ENCODE peak calls at places on chromosomes 11 and 22, in five cellular contexts. M is WTC11, H is A549, I is GM12878, B is H1. F is an unnamed sample.

GRCh38 chr11:113664069-113664980 is 41.8 kb downstream of the TMPRSS5 start:
- DNase-seq in B (no peak), I (no peak), M (no peak), H (peak; percentile 13), F (no peak)

GRCh38 chr11:89625171-89625570 is 84.9 kb upstream of the TRIM77 start:
- DNase-seq in B (no peak), M (no peak), I (no peak), H (no peak), F (peak; percentile 13)

GRCh38 chr11:12944889-12945288 is 64.2 kb upstream of the RASSF10 start:
- DNase-seq in I (no peak), M (no peak), H (no peak), B (no peak), F (no peak)

GRCh38 chr11:4891996-4892640 is 10.4 kb downstream of the OR51T1 start:
- DNase-seq in B (no peak), I (no peak), H (peak; percentile 2), M (no peak), F (no peak)

GRCh38 chr11:112734207-112734606 is 227.0 kb upstream of the NCAM1 start:
- DNase-seq in I (no peak), H (no peak), B (no peak), M (peak; percentile 52), F (peak; percentile 47)

GRCh38 chr11:78168539-78169477 is 19.6 kb downstream of the KCTD21 start:
- DNase-seq in I (no peak), M (no peak), B (no peak), H (no peak), F (peak; percentile 35)

GRCh38 chr11:95045791-95046190 is 3.4 kb upstream of the KDM4F start:
- DNase-seq in M (no peak), I (no peak), H (no peak), B (no peak), F (no peak)

GRCh38 chr11:15816270-15816871 is 540.0 kb downstream of the SOX6 start:
- DNase-seq in M (no peak), I (no peak), H (no peak), B (no peak), F (no peak)

GRCh38 chr22:29528144-29528543 is 25.4 kb downstream of the THOC5 start:
- DNase-seq in M (no peak), I (no peak), B (no peak), H (no peak), F (no peak)

GRCh38 chr22:17823226-17823625 is 49.0 kb upstream of the BID start:
- DNase-seq in H (no peak), M (no peak), I (no peak), B (no peak), F (no peak)

GRCh38 chr11:38014405-38014804 is 1416.4 kb upstream of the RAG2 start:
- DNase-seq in I (no peak), M (no peak), B (no peak), H (no peak), F (no peak)

GRCh38 chr11:115083129-115083823 is 404.9 kb downstream of the NXPE2 start:
- DNase-seq in I (no peak), H (no peak), B (no peak), M (no peak), F (peak; percentile 52)

GRCh38 chr11:126636911-126637799 is 281.7 kb downstream of the ST3GAL4 start:
- DNase-seq in B (no peak), I (no peak), H (peak; percentile 18), M (no peak), F (no peak)

GRCh38 chr22:36770116-36770945 is 5.6 kb downstream of the IFT27 start:
- DNase-seq in M (no peak), I (no peak), H (no peak), B (no peak), F (no peak)

GRCh38 chr11:123251656-123252344 is 56.8 kb upstream of the CLMP start:
- DNase-seq in M (no peak), B (no peak), I (no peak), H (no peak), F (no peak)

GRCh38 chr11:115256326-115257197 is 247.7 kb downstream of the CADM1 start:
- DNase-seq in H (no peak), I (peak; percentile 21), B (no peak), M (peak; percentile 22), F (no peak)

GRCh38 chr11:34343686-34344085 is 14.1 kb downstream of the ABTB2 start:
- DNase-seq in M (no peak), I (no peak), B (no peak), H (no peak), F (no peak)

GRCh38 chr11:34346551-34346950 is 11.3 kb downstream of the ABTB2 start:
- DNase-seq in I (no peak), H (peak; percentile 71), B (no peak), M (no peak), F (no peak)

GRCh38 chr11:34345012-34345804 is 12.6 kb downstream of the ABTB2 start:
- DNase-seq in B (no peak), M (no peak), H (peak; percentile 64), I (no peak), F (peak; percentile 70)

GRCh38 chr11:34344410-34345011 is 13.3 kb downstream of the ABTB2 start:
- DNase-seq in H (peak; percentile 67), M (no peak), B (no peak), I (no peak), F (no peak)

GRCh38 chr11:34345991-34346480 is 11.8 kb downstream of the ABTB2 start:
- DNase-seq in B (no peak), I (no peak), M (no peak), H (no peak), F (no peak)
- TF ChIP-seq MAX in B (no peak), I (no peak), M (no peak), H (peak; percentile 57), F (no peak)

DNA sequence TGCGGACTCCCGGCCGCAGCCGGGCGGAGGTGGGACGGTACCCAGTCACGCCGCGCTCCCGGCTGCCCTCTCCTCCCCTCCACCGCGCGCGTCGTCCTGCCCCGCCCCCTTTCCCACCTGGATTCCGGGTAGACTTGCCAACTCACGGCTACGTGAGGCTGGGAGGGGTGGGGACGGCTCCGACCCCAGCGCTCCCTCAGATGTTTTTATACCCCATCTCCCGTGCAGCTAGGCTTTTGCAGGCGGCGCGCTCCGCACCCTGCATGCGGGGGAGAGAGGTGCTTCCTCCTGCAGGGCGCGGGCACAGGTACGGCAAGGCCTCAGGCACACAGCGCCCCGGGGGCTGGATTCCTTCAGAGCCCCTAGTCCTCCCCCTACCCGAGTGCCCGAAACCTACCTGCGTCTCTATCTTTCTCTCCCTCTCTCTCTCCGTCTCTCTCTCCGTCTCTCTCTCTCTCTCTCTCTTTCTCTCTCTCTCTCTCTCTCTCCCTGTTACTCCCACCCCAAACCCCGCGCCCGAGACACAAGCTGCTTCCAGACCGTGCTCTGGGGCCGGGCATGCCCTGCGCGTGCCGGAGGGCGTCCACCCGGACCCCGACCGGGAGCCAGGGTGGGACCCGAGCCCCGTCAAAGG is 1.9 kb downstream of the PDGFB start:
- DNase-seq in M (peak; percentile 62), B (no peak), I (no peak), H (no peak), F (no peak)
- TF ChIP-seq MAX in M (no peak), B (no peak), I (no peak), H (no peak), F (no peak)

GRCh38 chr11:761526-762108 is 14.4 kb downstream of the TALDO1 start:
- DNase-seq in H (no peak), I (no peak), B (no peak), M (no peak), F (peak; percentile 32)

GRCh38 chr11:762421-763072 is 14.7 kb downstream of the GATD1 start:
- DNase-seq in M (no peak), H (peak; percentile 83), I (no peak), B (no peak), F (peak; percentile 76)

GRCh38 chr11:764322-765024 is 12.8 kb downstream of the GATD1 start:
- DNase-seq in I (no peak), B (no peak), M (no peak), H (no peak), F (no peak)

GRCh38 chr11:763549-764321 is 13.6 kb downstream of the GATD1 start:
- DNase-seq in H (no peak), B (no peak), M (no peak), I (no peak), F (no peak)

GRCh38 chr11:763073-763463 is 14.2 kb downstream of the GATD1 start:
- DNase-seq in M (peak; percentile 61), H (no peak), I (no peak), B (no peak), F (no peak)
- TF ChIP-seq MAX in M (peak; percentile 3), H (no peak), I (no peak), B (no peak), F (no peak)

GRCh38 chr22:21959274-21960074 is 6.8 kb upstream of the PPM1F start:
- DNase-seq in I (no peak), B (no peak), M (no peak), H (no peak), F (peak; percentile 16)
- TF ChIP-seq MAX in I (no peak), B (no peak), M (no peak), H (no peak), F (no peak)

F was measured in NB4.